ENCODE peak calls at places on chromosome 19, in seven cellular contexts. W is fibroblast of lung; C is iPS DF 6.9; R is left ventricle myocardium inferior; I is CD4-positive, CD25-positive, alpha-beta regulatory T cell; H is astrocyte; A is thoracic aorta. S is an unnamed sample. For H3K4me1, the result is how much of the 10 kb centered on the place peaks cover.

GRCh38 chr19:58575183-58576041 is 2.3 kb upstream of the MZF1 start:
- DNase-seq in H (peak), I (peak), W (peak), C (peak), A (peak), R (peak), S (peak)

GRCh38 chr19:52941941-52942370 is 18.7 kb upstream of the ZNF888 start:
- DNase-seq in W (peak), A (no peak), C (no peak), I (peak), R (peak), H (no peak), S (no peak)

GRCh38 chr19:21202865-21203494 is 61.1 kb downstream of the ZNF431 start:
- DNase-seq in H (peak), C (peak), I (peak), R (no peak), W (peak), A (no peak), S (peak)

GRCh38 chr19:23547156-23547555 is 139.9 kb downstream of the ZNF675 start:
- DNase-seq in W (no peak), H (no peak), C (no peak), R (no peak), A (no peak), I (no peak), S (no peak)

GRCh38 chr19:39845172-39845571 is 1.0 kb downstream of the FBL start:
- DNase-seq in W (no peak), R (no peak), H (no peak), A (no peak), C (no peak), I (no peak), S (no peak)

GRCh38 chr19:33811246-33811645 is 14.6 kb downstream of the KCTD15 start:
- DNase-seq in C (no peak), W (no peak), R (no peak), I (no peak), A (no peak), H (no peak), S (no peak)

GRCh38 chr19:14512420-14512961 is 5.7 kb downstream of the DNAJB1 start:
- DNase-seq in W (no peak), I (no peak), R (no peak), A (no peak), H (no peak), C (no peak), S (no peak)

GRCh38 chr19:54247106-54247930 is 4.7 kb upstream of the LILRA6 start:
- DNase-seq in I (no peak), W (no peak), C (no peak), H (no peak), A (no peak), R (no peak), S (no peak)

GRCh38 chr19:22595422-22595821 is 38.7 kb upstream of the ZNF492 start:
- DNase-seq in W (no peak), A (no peak), I (no peak), H (no peak), C (no peak), R (no peak), S (no peak)

GRCh38 chr19:50745221-50745620 is 22.1 kb downstream of the CLEC11A start:
- DNase-seq in H (no peak), C (no peak), A (no peak), R (no peak), W (no peak), I (no peak), S (no peak)

GRCh38 chr19:56294557-56294956 is 20.1 kb downstream of the ZSCAN5A start:
- DNase-seq in R (no peak), W (no peak), C (no peak), H (peak), A (no peak), I (no peak), S (no peak)

GRCh38 chr19:6065685-6066365 is 44.5 kb downstream of the RFX2 start:
- DNase-seq in I (peak), H (peak), R (peak), A (no peak), C (no peak), W (no peak), S (peak)

GRCh38 chr19:13847033-13847899 is 29.7 kb upstream of the NANOS3 start:
- DNase-seq in W (peak), C (no peak), A (peak), H (peak), I (peak), R (peak), S (peak)

GRCh38 chr19:52140077-52140710 is 456 bp upstream of the ZNF616 start:
- DNase-seq in H (no peak), C (no peak), R (no peak), W (no peak), A (no peak), I (no peak), S (no peak)

GRCh38 chr19:28612275-28612769 is 600.6 kb downstream of the UQCRFS1 start:
- DNase-seq in I (no peak), R (no peak), W (no peak), H (no peak), A (no peak), C (no peak), S (no peak)

GRCh38 chr19:41548047-41548446 is 27.9 kb upstream of the CEACAM21 start:
- DNase-seq in R (no peak), A (no peak), C (no peak), H (no peak), I (no peak), W (no peak), S (no peak)

GRCh38 chr19:12766051-12766521 is 9.3 kb downstream of the HOOK2 start:
- DNase-seq in R (peak), H (peak), A (no peak), W (peak), C (no peak), I (peak), S (no peak)

GRCh38 chr19:32814046-32814445 is 55.5 kb downstream of the SLC7A9 start:
- DNase-seq in C (no peak), A (no peak), H (no peak), R (no peak), I (no peak), W (no peak), S (no peak)

GRCh38 chr19:39843919-39844793 is 2.0 kb downstream of the FBL start:
- DNase-seq in A (no peak), W (peak), H (peak), C (no peak), I (peak), R (no peak), S (no peak)

GRCh38 chr19:40419780-40420179 is 6.0 kb downstream of the SERTAD1 start:
- DNase-seq in C (no peak), W (no peak), A (no peak), I (no peak), H (no peak), R (no peak), S (no peak)

GRCh38 chr19:29837448-29837961 is 25.7 kb downstream of the CCNE1 start:
- DNase-seq in W (no peak), C (no peak), H (no peak), R (no peak), I (peak), A (no peak), S (no peak)

GRCh38 chr19:54667217-54667616 is 4.4 kb downstream of the LILRB4 start:
- DNase-seq in W (no peak), A (no peak), C (no peak), H (no peak), I (no peak), R (no peak), S (no peak)

GRCh38 chr19:29795461-29795860 is 16.3 kb upstream of the CCNE1 start:
- DNase-seq in A (no peak), C (no peak), R (no peak), I (no peak), H (no peak), W (no peak), S (no peak)

GRCh38 chr19:12939292-12939606 is 840 bp downstream of the CALR start:
- DNase-seq in A (no peak), R (no peak), I (peak), H (peak), W (peak), C (no peak), S (no peak)

GRCh38 chr19:35265126-35265995 is 3.4 kb upstream of the USF2 start:
- DNase-seq in R (no peak), C (no peak), I (no peak), H (no peak), W (no peak), A (no peak), S (no peak)

GRCh38 chr19:35975608-35976214 is 19.3 kb upstream of the SDHAF1 start:
- DNase-seq in I (peak), W (peak), R (no peak), H (peak), A (no peak), C (no peak), S (no peak)

GRCh38 chr19:28615966-28616365 is 597.0 kb downstream of the UQCRFS1 start:
- DNase-seq in C (no peak), H (no peak), R (no peak), A (no peak), I (no peak), W (no peak), S (no peak)

GRCh38 chr19:35517342-35517741 is 3.9 kb upstream of the DMKN start:
- DNase-seq in A (no peak), C (no peak), H (no peak), I (no peak), R (no peak), W (no peak), S (no peak)

GRCh38 chr19:41945135-41945766 is 13.9 kb downstream of the RABAC1 start:
- DNase-seq in R (no peak), C (no peak), W (no peak), I (peak), A (no peak), H (no peak), S (peak)

GRCh38 chr19:33048806-33049676 is 15.6 kb downstream of the RHPN2 start:
- DNase-seq in A (no peak), R (no peak), I (no peak), H (peak), C (no peak), W (no peak), S (no peak)

DNA sequence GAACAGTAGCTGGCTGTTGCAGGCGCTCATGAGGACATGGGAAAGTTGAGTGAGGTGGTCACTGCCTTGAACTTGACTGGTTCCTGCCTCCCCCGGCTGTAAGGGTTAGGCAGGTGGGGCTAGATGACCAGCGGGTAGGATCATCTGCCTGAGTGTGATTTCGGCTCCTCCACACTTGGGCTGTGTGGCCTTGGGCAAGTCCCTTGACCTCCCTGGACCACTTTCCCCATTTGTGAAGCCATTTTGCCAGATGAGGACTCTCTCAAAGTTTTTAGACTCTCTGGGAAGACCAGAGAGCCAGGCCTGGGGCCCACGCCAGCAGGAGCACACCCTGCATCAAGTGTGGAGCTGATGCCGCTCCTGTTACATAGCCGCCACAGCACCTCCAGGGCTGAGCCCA is 9.5 kb downstream of the PPP1R37 start:
- DNase-seq in C (no peak), A (no peak), H (no peak), W (no peak), R (no peak), I (no peak), S (no peak)
- H3K4me1 ChIP-seq in C (under half), A (under half), H (under half), W (under half), R (half or more), I (under half), S (under half)

DNA sequence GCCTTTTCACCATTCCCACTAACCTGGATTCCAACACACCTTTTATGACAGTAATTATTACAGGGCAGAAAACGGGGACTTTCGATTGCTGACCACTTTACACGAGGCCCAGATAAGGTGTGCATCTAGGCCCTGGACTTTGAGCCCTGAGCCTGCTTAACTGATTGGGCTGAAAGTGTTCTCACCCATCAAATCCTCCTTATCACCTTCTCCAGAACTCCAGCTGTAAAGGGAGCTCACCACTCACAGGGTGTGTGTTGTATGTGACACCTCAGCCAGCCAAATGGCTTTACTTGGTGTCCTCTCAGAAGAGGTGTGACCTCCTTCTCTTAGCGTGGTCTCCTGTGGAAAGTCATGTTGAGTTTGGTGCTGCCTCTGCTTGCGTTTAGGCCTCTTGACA is 36.5 kb downstream of the SIPA1L3 start:
- DNase-seq in C (no peak), I (no peak), H (no peak), A (no peak), R (no peak), W (no peak), S (no peak)
- H3K27ac ChIP-seq in C (no peak), I (no peak), H (no peak), A (no peak), R (no peak), W (no peak), S (no peak)

DNA sequence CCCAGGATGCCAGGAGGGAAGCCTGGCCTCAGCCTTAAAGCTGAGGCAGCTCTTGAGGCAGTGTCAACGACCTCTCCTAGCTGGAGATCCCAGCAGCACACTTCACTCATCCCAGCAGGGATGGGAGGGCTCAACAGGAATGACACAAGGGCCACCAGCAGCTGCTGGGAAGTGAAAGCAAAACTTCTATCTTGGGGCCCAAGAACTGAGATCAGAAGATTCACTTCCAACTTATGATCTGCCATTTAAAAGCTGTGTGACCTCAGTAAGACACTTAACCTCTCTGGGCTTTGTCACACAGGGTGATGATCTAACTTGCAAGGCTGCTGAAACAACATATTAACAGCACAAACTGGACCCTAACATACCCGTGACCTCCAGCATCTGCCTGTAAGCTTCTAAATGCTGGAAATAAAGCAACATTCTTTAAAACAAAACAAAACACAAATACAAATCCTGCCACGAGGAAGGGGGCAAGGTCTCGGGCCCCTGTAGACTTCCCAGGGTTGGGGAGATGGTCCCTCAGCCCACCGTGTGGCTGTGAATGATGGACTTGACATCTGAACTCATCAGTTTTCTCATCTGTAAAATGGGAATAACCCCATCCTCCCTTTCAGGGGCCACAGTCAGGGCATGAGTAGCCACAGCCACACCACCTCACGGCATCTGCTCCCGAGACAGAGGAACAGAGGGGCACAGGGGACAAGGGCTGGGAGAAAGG is 22.7 kb downstream of the ELL start:
- DNase-seq in R (no peak), I (peak), W (no peak), A (no peak), H (no peak), C (no peak), S (no peak)
- H3K4me1 ChIP-seq in R (half or more), I (half or more), W (under half), A (half or more), H (under half), C (under half), S (half or more)

DNA sequence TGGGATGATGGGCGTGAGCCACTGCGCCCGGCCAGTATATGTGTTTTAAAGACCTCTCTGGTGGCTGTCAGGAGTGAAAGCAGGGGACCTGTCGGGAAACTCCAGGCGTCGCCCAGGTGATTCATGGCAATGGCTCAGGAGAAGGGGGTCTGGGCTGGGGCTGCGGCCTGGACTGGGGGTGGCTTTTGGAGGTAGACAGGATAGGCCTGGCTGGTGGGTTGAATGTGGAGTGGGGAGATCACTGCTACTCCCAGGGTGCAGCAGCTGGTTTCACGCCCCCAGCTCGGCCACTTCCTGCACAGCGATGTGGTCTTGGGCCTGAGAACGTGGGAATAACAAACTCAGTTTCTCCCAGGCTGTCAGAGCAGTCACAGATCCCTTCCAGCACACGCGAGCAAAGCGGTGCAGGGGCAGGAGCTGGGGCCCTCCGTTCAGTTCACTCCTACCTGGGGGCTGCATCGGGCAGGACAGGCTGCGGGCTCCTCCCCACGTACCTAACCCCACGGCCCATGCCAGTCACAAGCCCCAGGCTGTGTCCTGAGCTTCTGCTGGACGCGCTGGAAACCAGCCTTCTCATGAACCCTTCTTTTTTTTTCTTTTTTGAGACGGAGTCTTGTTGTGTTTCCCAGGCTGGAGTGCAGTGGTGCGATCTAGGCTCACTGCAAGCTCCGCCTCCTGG is 18.9 kb downstream of the KDM4B start:
- DNase-seq in H (peak), W (no peak), R (no peak), A (no peak), C (no peak), I (no peak), S (no peak)
- H3K27ac ChIP-seq in H (peak), W (peak), R (peak), A (peak), C (no peak), I (no peak), S (no peak)

GRCh38 chr19:7215176-7215575 is 79.0 kb downstream of the INSR start:
- DNase-seq in W (no peak), H (no peak), I (no peak), C (no peak), R (no peak), A (no peak), S (no peak)
- H3K4me1 ChIP-seq in W (under half), H (under half), I (under half), C (under half), R (half or more), A (under half), S (under half)

GRCh38 chr19:1510807-1511206 is 2.0 kb downstream of the ADAMTSL5 start:
- DNase-seq in A (no peak), C (no peak), H (no peak), R (no peak), W (no peak), I (no peak), S (no peak)

GRCh38 chr19:1508507-1508856 is 4.3 kb downstream of the ADAMTSL5 start:
- DNase-seq in H (no peak), I (no peak), W (no peak), C (no peak), A (no peak), R (no peak), S (no peak)

GRCh38 chr19:1510442-1510806 is 2.4 kb downstream of the ADAMTSL5 start:
- DNase-seq in W (no peak), A (no peak), H (no peak), I (no peak), C (no peak), R (no peak), S (no peak)

GRCh38 chr19:1511318-1511988 is 1.4 kb downstream of the ADAMTSL5 start:
- DNase-seq in I (no peak), R (no peak), W (no peak), H (no peak), A (no peak), C (no peak), S (no peak)

DNA sequence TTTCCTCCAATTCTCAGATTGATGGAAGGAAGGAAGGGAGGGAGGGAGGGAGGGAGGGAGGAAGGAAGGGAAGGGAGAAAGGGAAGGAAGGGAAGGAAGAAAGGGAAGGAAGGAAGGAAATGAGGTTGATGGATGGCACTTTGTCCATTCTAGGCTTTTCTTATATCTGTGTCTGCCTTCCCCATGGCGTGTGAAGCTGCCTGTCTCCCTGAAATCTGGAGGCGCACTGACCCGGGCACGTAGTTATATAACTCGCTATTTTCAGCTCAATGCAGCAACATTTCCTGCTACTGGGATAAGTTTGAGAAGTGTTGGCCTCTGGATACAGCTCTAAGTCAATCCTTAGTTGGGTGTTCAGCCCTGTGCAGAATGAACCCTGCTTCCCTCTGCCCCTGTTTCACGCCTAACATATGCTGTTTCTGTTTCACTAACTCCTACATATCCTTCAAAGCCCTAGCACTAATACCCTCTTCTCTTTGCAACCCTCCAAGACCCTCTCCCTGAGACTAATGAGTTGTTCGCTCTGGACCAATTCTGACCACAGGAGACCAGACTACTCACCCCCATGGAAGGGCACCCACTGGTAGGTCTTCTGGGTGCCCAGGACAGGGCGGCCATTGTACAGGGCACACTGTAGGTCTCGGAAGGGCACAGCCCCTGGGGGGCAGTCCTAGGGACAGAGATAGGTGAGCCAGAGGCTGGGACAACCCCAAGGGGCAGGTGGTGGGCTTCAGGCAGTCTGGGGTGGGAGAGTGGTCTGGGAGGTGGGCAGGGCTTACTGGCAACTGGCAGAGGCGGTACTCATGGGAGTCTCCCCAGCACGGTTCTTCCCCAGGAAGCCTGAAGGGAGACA is 3.0 kb downstream of the ADAMTSL5 start:
- DNase-seq in H (no peak), C (no peak), W (no peak), I (no peak), A (no peak), R (no peak), S (no peak)
- H3K27ac ChIP-seq in H (no peak), C (no peak), W (no peak), I (no peak), A (peak), R (peak), S (no peak)